ENCODE peak calls at places on chromosomes 2 and 18, in five cellular contexts. L, P, X, T and F are unnamed samples. For H3K4me1, the result is how much of the 10 kb centered on the place peaks cover.

GRCh38 chr2:73984922-73985317 is 210 bp downstream of the TET3 start:
- DNase-seq in L (peak), P (no peak), X (peak), T (peak), F (peak)

GRCh38 chr2:189552991-189553404 is 27.6 kb downstream of the SLC40A1 start:
- DNase-seq in L (no peak), P (no peak), X (no peak), T (no peak), F (no peak)

GRCh38 chr2:160156665-160157064 is 43.4 kb downstream of the ITGB6 start:
- DNase-seq in L (no peak), P (no peak), X (no peak), T (no peak), F (no peak)

GRCh38 chr2:232937278-232937906 is 67.3 kb downstream of the SNORC start:
- DNase-seq in L (peak), P (no peak), X (no peak), T (no peak), F (no peak)

GRCh38 chr18:47204908-47205522 is 28.9 kb upstream of the IER3IP1 start:
- DNase-seq in L (peak), P (no peak), X (no peak), T (peak), F (peak)

GRCh38 chr2:133833746-133834145 is 265.5 kb upstream of the NCKAP5 start:
- DNase-seq in L (no peak), P (no peak), X (no peak), T (no peak), F (no peak)

GRCh38 chr2:43041661-43042360 is 184.6 kb downstream of the ZFP36L2 start:
- DNase-seq in L (peak), P (no peak), X (peak), T (no peak), F (peak)

GRCh38 chr2:237865623-237866041 is 6.2 kb downstream of the RAMP1 start:
- DNase-seq in L (no peak), P (no peak), X (no peak), T (no peak), F (no peak)

GRCh38 chr2:231259104-231259503 is 60.7 kb downstream of the ARMC9 start:
- DNase-seq in L (no peak), P (no peak), X (no peak), T (no peak), F (no peak)

GRCh38 chr2:219713110-219713509 is 85.7 kb downstream of the SLC4A3 start:
- DNase-seq in L (peak), P (no peak), X (no peak), T (no peak), F (no peak)

GRCh38 chr2:5978352-5978751 is 286.2 kb downstream of the SOX11 start:
- DNase-seq in L (no peak), P (no peak), X (no peak), T (no peak), F (no peak)

GRCh38 chr2:241811209-241811951 is 2.4 kb downstream of the NEU4 start:
- DNase-seq in L (no peak), P (peak), X (peak), T (no peak), F (peak)

GRCh38 chr2:175871331-175871730 is 130.7 kb downstream of the LNPK start:
- DNase-seq in L (no peak), P (no peak), X (no peak), T (no peak), F (no peak)

GRCh38 chr2:174985624-174986023 is 19.6 kb downstream of the CHN1 start:
- DNase-seq in L (no peak), P (no peak), X (no peak), T (no peak), F (no peak)

GRCh38 chr2:240983361-240983995 is 14.9 kb upstream of the SNED1 start:
- DNase-seq in L (peak), P (no peak), X (peak), T (peak), F (peak)

GRCh38 chr18:65817178-65817577 is 66.4 kb downstream of the CDH7 start:
- DNase-seq in L (no peak), P (no peak), X (no peak), T (no peak), F (no peak)

GRCh38 chr2:119173556-119174060 is 15.1 kb upstream of the C1QL2 start:
- DNase-seq in L (no peak), P (no peak), X (no peak), T (no peak), F (no peak)

GRCh38 chr2:135985826-135986393 is 484 bp upstream of the DARS1 start:
- DNase-seq in L (no peak), P (no peak), X (no peak), T (peak), F (no peak)

GRCh38 chr2:203720011-203720410 is 13.6 kb downstream of the CD28 start:
- DNase-seq in L (no peak), P (no peak), X (no peak), T (peak), F (no peak)

GRCh38 chr2:42792583-42793313 is at the start of gene HAAO:
- DNase-seq in L (no peak), P (no peak), X (peak), T (no peak), F (peak)

GRCh38 chr2:121501070-121501469 is 29.6 kb upstream of the RNU4ATAC start:
- DNase-seq in L (no peak), P (no peak), X (no peak), T (no peak), F (no peak)

GRCh38 chr2:121502781-121503180 is 27.9 kb upstream of the RNU4ATAC start:
- DNase-seq in L (no peak), P (no peak), X (no peak), T (no peak), F (no peak)

GRCh38 chr2:121502246-121502645 is 28.4 kb upstream of the RNU4ATAC start:
- DNase-seq in L (no peak), P (no peak), X (no peak), T (no peak), F (no peak)

GRCh38 chr2:121501554-121501953 is 29.1 kb upstream of the RNU4ATAC start:
- DNase-seq in L (no peak), P (no peak), X (no peak), T (no peak), F (no peak)

DNA sequence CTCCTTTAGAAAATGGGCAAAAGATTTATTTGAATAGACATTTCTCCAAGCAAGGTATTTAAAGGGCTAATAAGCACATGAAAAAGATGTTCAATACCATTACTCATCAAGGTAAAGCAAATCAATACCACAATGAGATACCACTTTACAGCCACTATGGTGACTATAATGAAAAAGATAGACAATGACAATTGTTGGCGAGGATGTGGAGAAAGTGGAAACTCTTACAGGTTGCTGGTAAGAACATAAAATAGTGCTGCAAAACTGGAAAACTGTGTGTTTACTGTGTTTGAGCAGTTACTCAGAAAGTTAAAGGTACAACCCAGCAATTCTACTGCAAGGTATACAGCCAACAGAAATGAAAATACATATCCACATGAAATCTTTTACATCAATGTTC is 31.9 kb upstream of the RNU4ATAC start:
- DNase-seq in L (no peak), P (no peak), X (no peak), T (no peak), F (no peak)
- H3K4me1 ChIP-seq in L (under half), P (under half), X (under half), T (under half), F (under half)

GRCh38 chr2:109225170-109225775 is 96.3 kb downstream of the SH3RF3 start:
- DNase-seq in L (no peak), P (no peak), X (no peak), T (no peak), F (no peak)

GRCh38 chr2:109222825-109223471 is 93.9 kb downstream of the SH3RF3 start:
- DNase-seq in L (no peak), P (no peak), X (no peak), T (no peak), F (no peak)

GRCh38 chr2:109223490-109223889 is 94.5 kb downstream of the SH3RF3 start:
- DNase-seq in L (no peak), P (no peak), X (no peak), T (no peak), F (no peak)

GRCh38 chr2:109218792-109219126 is 89.8 kb downstream of the SH3RF3 start:
- DNase-seq in L (no peak), P (no peak), X (no peak), T (no peak), F (no peak)

DNA sequence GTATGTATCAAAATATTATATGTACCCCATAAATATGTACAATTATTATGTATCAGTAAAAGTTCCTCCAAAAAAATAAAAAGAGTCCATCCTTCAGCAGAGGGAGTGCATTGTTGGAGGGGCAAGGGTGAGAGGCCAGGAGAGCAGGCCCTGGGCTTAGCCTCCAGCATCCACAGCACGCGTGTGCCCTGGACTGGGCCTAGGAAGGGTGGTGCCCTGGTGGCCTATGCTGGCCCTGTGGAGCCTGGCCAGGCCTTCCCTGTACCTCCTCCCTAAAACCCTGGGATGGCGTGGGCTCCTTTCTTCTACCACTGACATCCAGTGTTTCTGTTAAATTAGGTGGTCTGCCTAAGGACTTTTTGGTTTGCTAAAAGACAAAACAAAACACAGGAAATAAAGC is 93.4 kb downstream of the SH3RF3 start:
- DNase-seq in L (no peak), P (no peak), X (no peak), T (no peak), F (no peak)
- H3K4me1 ChIP-seq in L (under half), P (under half), X (under half), T (under half), F (under half)

DNA sequence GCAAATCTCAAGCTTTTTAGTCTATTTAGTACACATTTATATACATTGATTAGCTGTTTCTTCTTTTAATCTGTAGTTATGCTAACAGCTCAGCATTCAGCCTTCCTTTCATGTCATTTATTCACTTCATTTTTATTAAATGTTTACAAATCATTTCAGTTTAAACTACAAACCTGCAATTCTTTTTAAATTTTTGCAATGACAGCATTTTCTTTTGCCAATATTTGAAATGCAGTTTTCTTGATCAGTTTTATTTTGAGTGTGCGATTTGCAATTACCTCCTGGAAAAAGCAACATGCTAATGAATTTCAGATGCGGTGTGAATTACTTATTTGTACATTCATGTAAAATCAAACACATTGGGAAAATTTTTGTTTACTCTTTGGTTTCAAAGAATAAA is 13.5 kb downstream of the EFEMP1 start:
- DNase-seq in L (no peak), P (no peak), X (no peak), T (no peak), F (no peak)
- H3K4me1 ChIP-seq in L (under half), P (under half), X (under half), T (under half), F (under half)

GRCh38 chr2:173941567-173941966 is 23.6 kb downstream of the SP3 start:
- DNase-seq in L (no peak), P (no peak), X (no peak), T (no peak), F (no peak)
- H3K4me1 ChIP-seq in L (under half), P (half or more), X (under half), T (half or more), F (under half)

GRCh38 chr2:120751553-120751952 is 15.9 kb downstream of the GLI2 start:
- DNase-seq in L (no peak), P (no peak), X (no peak), T (no peak), F (no peak)

GRCh38 chr2:120748741-120749140 is 13.1 kb downstream of the GLI2 start:
- DNase-seq in L (no peak), P (no peak), X (no peak), T (no peak), F (no peak)

GRCh38 chr2:120748310-120748709 is 12.6 kb downstream of the GLI2 start:
- DNase-seq in L (no peak), P (no peak), X (no peak), T (no peak), F (no peak)

GRCh38 chr2:120750488-120751210 is 15.0 kb downstream of the GLI2 start:
- DNase-seq in L (no peak), P (peak), X (no peak), T (no peak), F (no peak)

DNA sequence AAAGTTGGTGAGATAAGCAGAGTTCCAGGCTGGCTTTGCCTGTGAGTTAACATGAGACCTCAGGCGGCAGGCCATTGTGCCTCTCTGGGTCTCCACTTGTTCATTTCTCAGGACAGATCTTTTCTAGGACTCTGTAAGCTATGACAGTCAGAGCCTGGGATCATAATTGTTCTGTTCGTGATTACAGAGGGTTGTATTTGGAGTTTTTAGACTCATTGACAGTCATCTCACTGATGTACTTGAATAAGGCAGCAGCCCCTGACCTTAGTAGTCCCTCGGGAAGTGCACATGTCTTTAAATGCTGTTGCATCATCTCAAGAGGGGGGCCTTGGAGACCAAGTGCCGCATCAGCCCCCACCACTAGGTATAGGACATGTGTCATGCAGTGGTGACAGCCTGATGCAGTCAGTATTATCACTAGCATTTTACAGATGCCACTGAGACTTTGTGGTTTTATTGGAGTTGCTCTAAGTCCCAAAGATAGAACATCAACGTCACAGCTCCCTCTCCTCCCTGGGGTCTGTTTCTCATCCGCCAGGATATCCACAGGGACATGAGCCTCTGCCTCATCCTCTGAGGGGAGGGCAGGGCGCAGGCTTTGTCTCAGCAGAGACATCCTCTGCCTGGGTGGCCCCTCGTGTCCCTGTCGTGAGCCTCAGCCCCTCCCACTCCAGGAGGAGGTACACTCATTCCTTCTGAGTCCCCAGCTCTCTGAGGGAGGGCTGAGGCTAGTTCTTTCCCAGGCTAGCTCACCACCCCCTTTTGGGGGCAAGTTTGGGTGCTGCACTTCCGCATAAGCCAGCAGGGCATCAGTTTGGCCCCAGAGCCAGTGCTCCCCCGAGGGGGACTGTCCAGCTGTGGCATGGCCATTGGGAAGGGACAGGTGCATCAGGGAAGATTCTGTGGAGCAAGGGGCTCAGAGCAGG is 14.1 kb downstream of the GLI2 start:
- DNase-seq in L (no peak), P (no peak), X (no peak), T (no peak), F (no peak)
- H3K4me1 ChIP-seq in L (under half), P (under half), X (under half), T (under half), F (under half)

GRCh38 chr18:57134564-57135211 is 12.2 kb upstream of the BOD1L2 start:
- DNase-seq in L (no peak), P (no peak), X (no peak), T (no peak), F (no peak)

GRCh38 chr18:57137847-57138246 is 9.0 kb upstream of the BOD1L2 start:
- DNase-seq in L (no peak), P (no peak), X (no peak), T (no peak), F (no peak)

GRCh38 chr18:57131782-57132181 is 15.1 kb upstream of the BOD1L2 start:
- DNase-seq in L (no peak), P (no peak), X (no peak), T (no peak), F (no peak)

GRCh38 chr18:57141208-57142129 is 5.4 kb upstream of the BOD1L2 start:
- DNase-seq in L (no peak), P (no peak), X (peak), T (no peak), F (peak)

GRCh38 chr18:57135705-57136104 is 11.2 kb upstream of the BOD1L2 start:
- DNase-seq in L (no peak), P (no peak), X (no peak), T (no peak), F (no peak)
- H3K4me1 ChIP-seq in L (under half), P (under half), X (under half), T (under half), F (under half)

GRCh38 chr2:224403657-224404056 is 1.8 kb upstream of the FAM124B start:
- DNase-seq in L (no peak), P (no peak), X (no peak), T (no peak), F (no peak)

GRCh38 chr2:224405412-224405811 is 3.5 kb upstream of the FAM124B start:
- DNase-seq in L (no peak), P (no peak), X (no peak), T (no peak), F (no peak)

GRCh38 chr2:224405841-224406370 is 4.0 kb upstream of the FAM124B start:
- DNase-seq in L (no peak), P (no peak), X (no peak), T (no peak), F (no peak)

GRCh38 chr2:224407241-224407680 is 5.4 kb upstream of the FAM124B start:
- DNase-seq in L (no peak), P (no peak), X (no peak), T (no peak), F (no peak)

GRCh38 chr2:224404766-224405165 is 2.9 kb upstream of the FAM124B start:
- DNase-seq in L (no peak), P (no peak), X (no peak), T (no peak), F (no peak)
- H3K4me1 ChIP-seq in L (under half), P (under half), X (under half), T (under half), F (under half)

DNA sequence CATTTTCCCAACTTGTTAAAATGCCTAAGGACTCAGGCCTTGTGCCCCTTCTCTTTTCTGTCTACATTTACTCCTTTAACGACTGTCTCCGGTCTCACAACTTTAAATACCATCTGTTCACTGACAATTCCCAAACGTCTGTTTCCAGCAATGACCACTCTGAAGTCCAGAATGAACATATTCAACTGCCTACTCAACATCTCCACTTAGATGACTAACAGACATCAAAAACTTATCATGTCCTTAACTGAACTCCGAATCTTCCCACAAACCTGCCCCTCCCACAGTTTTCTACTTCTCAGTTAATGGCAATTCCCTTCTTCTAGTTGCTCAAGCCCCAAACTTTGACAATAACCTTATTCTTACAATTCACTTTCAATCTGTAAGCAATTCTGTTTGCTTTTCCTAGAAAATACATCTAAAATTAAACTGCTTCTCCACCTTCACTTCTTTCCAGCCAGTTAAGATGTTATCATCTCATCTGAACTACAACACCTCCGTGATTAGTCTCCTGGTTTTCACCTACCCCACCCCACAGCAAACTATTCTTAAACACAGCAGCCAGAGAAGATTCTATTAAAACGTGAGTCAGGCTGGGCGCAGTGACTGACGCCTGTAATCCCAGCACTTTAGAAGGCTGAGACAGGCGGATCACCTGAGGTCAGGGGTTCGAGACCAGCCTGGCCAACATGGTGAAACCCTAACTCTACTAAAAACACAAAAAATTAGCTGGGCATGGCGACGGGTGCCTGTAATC is 2.9 kb downstream of the C1D start:
- DNase-seq in L (no peak), P (no peak), X (no peak), T (no peak), F (no peak)
- H3K4me1 ChIP-seq in L (under half), P (under half), X (under half), T (under half), F (under half)

GRCh38 chr18:41324934-41325333 is 630.1 kb upstream of the PIK3C3 start:
- DNase-seq in L (no peak), P (no peak), X (no peak), T (no peak), F (no peak)

GRCh38 chr18:41326311-41326710 is 628.7 kb upstream of the PIK3C3 start:
- DNase-seq in L (no peak), P (no peak), X (no peak), T (no peak), F (no peak)

GRCh38 chr18:41324020-41324791 is 630.8 kb upstream of the PIK3C3 start:
- DNase-seq in L (no peak), P (no peak), X (no peak), T (no peak), F (no peak)

GRCh38 chr18:41320090-41320489 is 634.9 kb upstream of the PIK3C3 start:
- DNase-seq in L (no peak), P (no peak), X (no peak), T (no peak), F (no peak)

GRCh38 chr18:41323044-41323443 is 632.0 kb upstream of the PIK3C3 start:
- DNase-seq in L (no peak), P (no peak), X (no peak), T (no peak), F (no peak)
- H3K4me1 ChIP-seq in L (under half), P (under half), X (under half), T (under half), F (under half)